ENCODE peak calls at places on chromosomes 11 and 22, in ten cellular contexts. I is heart left ventricle; E is H7; N is fibroblast of villous mesenchyme; B is CD8-positive, alpha-beta T cell; Q is NT2/D1; P is fibroblast of pulmonary artery; D is lung; X is heart right ventricle; Y is AG04450. Z is an unnamed sample.

GRCh38 chr11:20026629-20027545 is 133.4 kb downstream of the DBX1 start:
- DNase-seq in I (no peak), P (no peak), Y (no peak), N (no peak), D (no peak), E (peak; percentile 74), Q (peak; percentile 62), X (no peak), B (no peak), Z (no peak)

GRCh38 chr11:64598797-64599697 is 8.0 kb downstream of the SLC22A12 start:
- DNase-seq in N (no peak), D (no peak), Q (no peak), E (peak; percentile 58), X (no peak), P (no peak), I (no peak), B (no peak), Y (no peak), Z (peak; percentile 37)

GRCh38 chr22:29617922-29618629 is 14.6 kb downstream of the NF2 start:
- DNase-seq in Q (no peak), E (no peak), P (peak; percentile 46), Y (no peak), I (no peak), N (peak; percentile 67), D (no peak), B (no peak), X (no peak), Z (no peak)

GRCh38 chr22:27391092-27391770 is 410.3 kb downstream of the MN1 start:
- DNase-seq in N (no peak), B (no peak), P (peak; percentile 44), X (peak; percentile 58), Y (no peak), D (no peak), Q (no peak), E (no peak), I (peak; percentile 77), Z (peak; percentile 22)

GRCh38 chr11:127454856-127455255 is 454.3 kb upstream of the KIRREL3 start:
- DNase-seq in B (no peak), N (no peak), I (no peak), X (no peak), E (no peak), Q (no peak), Y (no peak), D (no peak), P (no peak), Z (no peak)

GRCh38 chr11:16011396-16011795 is 344.9 kb downstream of the SOX6 start:
- DNase-seq in B (no peak), P (no peak), Q (no peak), D (no peak), I (no peak), N (no peak), E (no peak), Y (no peak), X (no peak), Z (no peak)

GRCh38 chr11:60118333-60118732 is 29.9 kb downstream of the MS4A2 start:
- DNase-seq in D (no peak), B (no peak), I (no peak), P (no peak), Q (no peak), E (peak; percentile 16), Y (no peak), N (no peak), X (no peak), Z (no peak)

GRCh38 chr11:74268451-74268850 is 43.0 kb downstream of the P4HA3 start:
- DNase-seq in B (no peak), E (no peak), N (no peak), Y (no peak), P (no peak), D (no peak), Q (no peak), I (no peak), X (no peak), Z (no peak)

DNA sequence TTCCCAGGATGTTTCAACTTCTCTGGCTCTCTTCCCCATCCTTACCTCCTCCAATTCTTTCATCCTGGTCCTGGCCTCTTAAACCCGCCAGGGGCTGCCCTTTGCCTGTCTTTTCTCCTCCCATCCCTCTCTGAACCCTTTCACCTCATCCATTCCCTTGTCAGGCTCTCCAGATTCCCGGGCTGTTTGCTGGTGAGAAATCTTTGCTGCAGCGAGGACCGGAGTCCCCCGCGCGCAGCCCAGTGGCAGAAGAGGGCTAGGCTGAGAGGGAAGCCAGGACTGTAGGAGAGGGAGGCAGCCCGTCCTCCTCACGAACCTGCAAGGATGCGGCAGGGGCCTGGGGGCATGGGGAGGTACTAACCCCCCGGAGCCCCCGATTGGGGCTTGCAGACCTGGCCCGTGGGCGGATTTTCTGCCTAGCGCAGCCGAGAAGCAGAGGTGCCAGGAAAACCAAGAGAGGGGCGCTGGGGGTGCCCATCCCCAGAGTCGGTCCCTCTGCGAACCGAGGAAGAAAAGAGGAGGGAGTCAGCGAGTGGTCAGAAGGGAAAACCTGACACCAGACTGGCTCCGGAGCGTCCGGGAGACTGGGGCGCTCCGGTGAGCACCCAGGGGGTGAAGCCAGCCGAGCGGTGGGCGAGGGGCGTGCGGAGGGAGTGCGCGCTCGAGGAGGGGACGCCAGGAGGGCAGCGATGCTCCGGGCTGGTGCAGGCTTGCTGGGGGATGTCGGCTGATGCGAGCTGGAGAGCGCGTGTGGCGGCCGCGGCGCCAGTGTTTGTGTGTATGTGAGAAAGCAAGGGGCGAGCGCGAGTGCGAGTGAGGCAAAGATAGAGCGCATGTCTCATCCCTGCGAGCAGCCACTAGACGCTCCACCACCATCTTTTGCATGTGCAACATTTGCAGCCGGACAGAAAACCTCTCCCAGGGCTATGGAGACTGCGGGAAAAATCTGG is at the start of gene GRIA4:
- DNase-seq in I (peak; percentile 24), X (peak; percentile 9), Q (peak; percentile 27), N (peak; percentile 46), P (peak; percentile 46), Y (peak; percentile 16), B (no peak), D (no peak), E (peak; percentile 61), Z (peak; percentile 13)
- H3K4me3 ChIP-seq in I (peak within 1 kb of the TSS; percentile 0), X (peak within 1 kb of the TSS; percentile 18), Q (peak within 1 kb of the TSS; percentile 47), N (peak within 1 kb of the TSS; percentile 49), P (peak within 1 kb of the TSS; percentile 40), Y (peak within 1 kb of the TSS; percentile 69), B (no peak within 1 kb of the TSS), D (peak within 1 kb of the TSS; percentile 2), E (peak within 1 kb of the TSS; percentile 65), Z (peak within 1 kb of the TSS; percentile 58)

GRCh38 chr22:23072911-23073491 is 2.7 kb downstream of the GNAZ start:
- DNase-seq in B (no peak), Y (no peak), P (no peak), N (no peak), E (peak; percentile 53), D (no peak), Q (no peak), I (peak; percentile 9), X (peak; percentile 2), Z (peak; percentile 6)

GRCh38 chr22:23072035-23072910 is 2.0 kb downstream of the GNAZ start:
- DNase-seq in D (no peak), I (peak; percentile 4), E (no peak), Q (no peak), B (no peak), P (no peak), Y (no peak), X (no peak), N (no peak), Z (peak; percentile 4)

GRCh38 chr22:23074451-23074850 is 4.1 kb downstream of the GNAZ start:
- DNase-seq in N (no peak), I (peak; percentile 9), D (no peak), Q (no peak), E (no peak), P (no peak), Y (no peak), B (no peak), X (peak; percentile 2), Z (peak; percentile 7)

GRCh38 chr22:23075050-23075449 is 4.7 kb downstream of the GNAZ start:
- DNase-seq in B (no peak), X (peak; percentile 2), Q (no peak), N (no peak), E (peak; percentile 41), P (no peak), D (no peak), I (no peak), Y (no peak), Z (peak; percentile 5)

GRCh38 chr22:23073506-23074229 is 3.3 kb downstream of the GNAZ start:
- DNase-seq in N (no peak), Y (no peak), E (no peak), Q (no peak), D (no peak), B (no peak), X (peak; percentile 4), I (peak; percentile 13), P (no peak), Z (peak; percentile 39)
- H3K4me3 ChIP-seq in N (no peak overlapping the region), Y (no peak overlapping the region), E (no peak overlapping the region), Q (no peak overlapping the region), D (no peak overlapping the region), B (no peak overlapping the region), X (no peak overlapping the region), I (no peak overlapping the region), P (no peak overlapping the region), Z (no peak overlapping the region)

GRCh38 chr11:6657346-6657745 is 1.7 kb upstream of the DCHS1 start:
- DNase-seq in X (no peak), N (no peak), B (no peak), Q (no peak), I (no peak), Y (no peak), P (no peak), D (no peak), E (no peak), Z (no peak)

GRCh38 chr11:6656581-6656915 is 939 bp upstream of the DCHS1 start:
- DNase-seq in P (no peak), D (no peak), E (no peak), B (no peak), X (no peak), Y (no peak), N (no peak), I (no peak), Q (no peak), Z (no peak)

GRCh38 chr11:6656936-6657335 is 1.3 kb upstream of the DCHS1 start:
- DNase-seq in P (no peak), Q (no peak), D (no peak), I (no peak), B (no peak), E (no peak), Y (no peak), X (no peak), N (no peak), Z (no peak)

GRCh38 chr11:6655020-6655789 is 404 bp downstream of the DCHS1 start:
- DNase-seq in D (no peak), Y (no peak), B (peak; percentile 62), X (peak; percentile 45), E (no peak), I (peak; percentile 49), Q (no peak), P (no peak), N (no peak), Z (no peak)

DNA sequence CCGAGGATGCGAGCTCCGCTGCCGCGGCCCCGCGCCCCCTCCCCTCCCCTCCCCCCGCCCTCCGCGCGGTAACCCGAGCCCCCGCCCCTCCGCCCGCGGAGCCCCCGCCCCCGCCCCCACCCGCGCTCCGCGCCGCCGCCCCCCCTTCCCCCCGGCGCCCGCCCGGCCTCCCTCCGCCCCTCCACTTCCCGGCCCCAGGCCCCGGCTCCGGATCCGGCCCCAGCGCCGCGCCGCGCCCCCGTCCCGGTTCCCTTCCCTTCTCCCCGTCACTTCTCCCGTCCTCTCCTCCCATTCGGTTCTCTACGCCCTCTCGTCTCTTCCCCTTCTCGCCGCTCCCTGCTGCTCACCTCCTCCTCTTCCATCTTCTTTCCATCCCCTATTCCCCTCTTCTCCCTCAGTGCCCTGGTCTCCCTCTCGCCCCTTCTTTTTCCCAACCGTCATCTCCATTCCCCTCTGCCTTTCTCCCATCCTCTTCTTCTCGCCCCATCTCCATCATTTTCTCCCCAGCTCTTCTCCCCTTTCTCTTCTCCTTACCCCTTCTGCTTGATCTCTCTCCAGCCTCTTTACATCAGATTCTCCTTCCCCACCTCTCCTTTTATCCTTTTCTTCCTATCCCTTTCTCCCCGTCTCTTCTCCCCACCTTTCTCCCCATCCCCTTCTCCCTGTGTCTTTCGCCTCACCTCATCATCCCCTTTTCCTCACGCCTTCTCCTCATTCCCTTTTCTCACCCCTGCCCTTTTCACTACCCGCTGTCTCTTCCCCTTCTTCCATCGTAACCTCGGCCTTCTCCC is at the start of gene DCHS1:
- DNase-seq in Q (no peak), X (peak; percentile 54), Y (no peak), P (no peak), N (no peak), B (no peak), I (peak; percentile 51), E (peak; percentile 96), D (no peak), Z (no peak)
- H3K4me3 ChIP-seq in Q (peak within 1 kb of the TSS; percentile 55), X (peak within 1 kb of the TSS; percentile 19), Y (peak within 1 kb of the TSS; percentile 71), P (peak within 1 kb of the TSS; percentile 34), N (peak within 1 kb of the TSS; percentile 65), B (peak within 1 kb of the TSS; percentile 43), I (peak within 1 kb of the TSS; percentile 20), E (peak within 1 kb of the TSS; percentile 59), D (peak within 1 kb of the TSS; percentile 46), Z (peak within 1 kb of the TSS; percentile 59)

GRCh38 chr11:367956-368413 is 1.3 kb upstream of the B4GALNT4 start:
- DNase-seq in P (no peak), Q (no peak), Y (no peak), I (no peak), B (no peak), N (no peak), D (no peak), X (no peak), E (peak; percentile 82), Z (no peak)
- H3K4me3 ChIP-seq in P (no peak overlapping the region), Q (no peak overlapping the region), Y (no peak overlapping the region), I (no peak overlapping the region), B (no peak overlapping the region), N (no peak overlapping the region), D (no peak overlapping the region), X (no peak overlapping the region), E (peak overlapping the region; percentile 47), Z (no peak overlapping the region)